ENCODE peak calls at places on chromosomes 5 and 9, in six cellular contexts. P is thyroid gland; L is endothelial cell of umbilical vein; F is OCI-LY7; A is CD4-positive, CD25-positive, alpha-beta regulatory T cell; C is heart left ventricle. V is an unnamed sample.

GRCh38 chr9:77599492-77599891 is 48.6 kb downstream of the GNA14 start:
- DNase-seq in P (no peak), L (no peak), F (no peak), A (no peak), C (no peak), V (no peak)

GRCh38 chr5:143228597-143229293 is 174.7 kb downstream of the NR3C1 start:
- DNase-seq in P (no peak), L (no peak), F (no peak), A (no peak), C (no peak), V (no peak)

GRCh38 chr5:81191726-81192125 is 41.4 kb upstream of the CKMT2 start:
- DNase-seq in P (no peak), L (no peak), F (no peak), A (no peak), C (no peak), V (no peak)

GRCh38 chr5:37836173-37837100 is 3.4 kb downstream of the GDNF start:
- DNase-seq in P (no peak), L (peak; percentile 16), F (no peak), A (no peak), C (no peak), V (no peak)

GRCh38 chr9:134601764-134602163 is 39.8 kb upstream of the COL5A1 start:
- DNase-seq in P (no peak), L (no peak), F (no peak), A (no peak), C (no peak), V (no peak)

GRCh38 chr5:134530375-134531077 is 5.1 kb downstream of the JADE2 start:
- DNase-seq in P (no peak), L (no peak), F (no peak), A (no peak), C (no peak), V (no peak)

GRCh38 chr5:53109436-53110127 is at the start of gene MOCS2:
- DNase-seq in P (peak; percentile 92), L (peak; percentile 94), F (peak; percentile 92), A (peak; percentile 91), C (peak; percentile 90), V (peak; percentile 78)

GRCh38 chr9:14348241-14349140 is 34.5 kb upstream of the NFIB start:
- DNase-seq in P (peak; percentile 54), L (peak; percentile 52), F (no peak), A (no peak), C (peak; percentile 32), V (no peak)

GRCh38 chr5:97923997-97924396 is 741.0 kb upstream of the RIOK2 start:
- DNase-seq in P (no peak), L (no peak), F (no peak), A (no peak), C (no peak), V (no peak)

GRCh38 chr9:84404095-84404686 is 63.6 kb upstream of the SLC28A3 start:
- DNase-seq in P (peak; percentile 34), L (peak; percentile 3), F (peak; percentile 13), A (no peak), C (no peak), V (no peak)

GRCh38 chr5:136135536-136135935 is 2.9 kb downstream of the SMAD5 start:
- DNase-seq in P (no peak), L (no peak), F (no peak), A (no peak), C (no peak), V (no peak)

GRCh38 chr9:128106181-128106939 is 21.2 kb downstream of the PTGES2 start:
- DNase-seq in P (no peak), L (no peak), F (no peak), A (no peak), C (peak; percentile 7), V (no peak)

GRCh38 chr5:141692919-141693848 is 11.2 kb upstream of the ARAP3 start:
- DNase-seq in P (no peak), L (no peak), F (no peak), A (peak; percentile 70), C (no peak), V (peak; percentile 55)

GRCh38 chr9:99485461-99485860 is 263.4 kb downstream of the SEC61B start:
- DNase-seq in P (peak; percentile 47), L (no peak), F (no peak), A (no peak), C (no peak), V (no peak)

GRCh38 chr9:133711428-133712220 is 26.5 kb downstream of the SARDH start:
- DNase-seq in P (no peak), L (no peak), F (no peak), A (no peak), C (no peak), V (no peak)

GRCh38 chr5:5313081-5313736 is 109.3 kb upstream of the ICE1 start:
- DNase-seq in P (no peak), L (no peak), F (no peak), A (no peak), C (no peak), V (no peak)

GRCh38 chr9:95107001-95107749 is 210.3 kb downstream of the FANCC start:
- DNase-seq in P (peak; percentile 86), L (peak; percentile 83), F (no peak), A (no peak), C (peak; percentile 62), V (no peak)

GRCh38 chr9:112029921-112030444 is 133.4 kb downstream of the UGCG start:
- DNase-seq in P (no peak), L (peak; percentile 86), F (no peak), A (peak; percentile 48), C (no peak), V (no peak)

GRCh38 chr5:134541736-134542376 is 16.4 kb downstream of the JADE2 start:
- DNase-seq in P (peak; percentile 69), L (peak; percentile 42), F (no peak), A (no peak), C (no peak), V (no peak)

GRCh38 chr5:179926657-179927056 is 19.0 kb upstream of the TBC1D9B start:
- DNase-seq in P (no peak), L (no peak), F (no peak), A (no peak), C (no peak), V (no peak)

GRCh38 chr9:105128908-105129307 is 115.5 kb upstream of the SLC44A1 start:
- DNase-seq in P (no peak), L (peak; percentile 59), F (no peak), A (no peak), C (no peak), V (no peak)

GRCh38 chr9:105193560-105193959 is 50.9 kb upstream of the SLC44A1 start:
- DNase-seq in P (no peak), L (no peak), F (no peak), A (no peak), C (no peak), V (no peak)

GRCh38 chr9:111301195-111301594 is 28.8 kb downstream of the OR2K2 start:
- DNase-seq in P (no peak), L (no peak), F (no peak), A (no peak), C (no peak), V (no peak)

GRCh38 chr5:88952344-88952743 is 69.4 kb upstream of the MEF2C start:
- DNase-seq in P (no peak), L (peak; percentile 7), F (peak; percentile 4), A (no peak), C (no peak), V (no peak)

GRCh38 chr5:180313677-180314076 is 21.8 kb upstream of the MAPK9 start:
- DNase-seq in P (no peak), L (peak; percentile 75), F (no peak), A (peak; percentile 58), C (peak; percentile 43), V (peak; percentile 78)

GRCh38 chr5:40106847-40107246 is 572.9 kb upstream of the PTGER4 start:
- DNase-seq in P (no peak), L (no peak), F (no peak), A (no peak), C (no peak), V (no peak)

GRCh38 chr9:94173632-94174031 is 85.5 kb upstream of the ZNF169 start:
- DNase-seq in P (no peak), L (no peak), F (no peak), A (no peak), C (no peak), V (no peak)

GRCh38 chr9:123586140-123586735 is 230.2 kb downstream of the CRB2 start:
- DNase-seq in P (peak; percentile 11), L (no peak), F (no peak), A (no peak), C (no peak), V (no peak)

GRCh38 chr9:105296889-105297288 is 52.4 kb downstream of the SLC44A1 start:
- DNase-seq in P (no peak), L (peak; percentile 83), F (no peak), A (no peak), C (no peak), V (no peak)

GRCh38 chr5:150143725-150144058 is 12.0 kb downstream of the PDGFRB start:
- DNase-seq in P (no peak), L (no peak), F (no peak), A (no peak), C (no peak), V (no peak)
- H3K4me1 ChIP-seq in P (peaks cover 33% of the 10 kb centered on the region), L (peaks cover 11% of the 10 kb centered on the region), F (no peaks in the 10 kb centered on the region), A (no peaks in the 10 kb centered on the region), C (peaks cover 30% of the 10 kb centered on the region), V (no peaks in the 10 kb centered on the region)

DNA sequence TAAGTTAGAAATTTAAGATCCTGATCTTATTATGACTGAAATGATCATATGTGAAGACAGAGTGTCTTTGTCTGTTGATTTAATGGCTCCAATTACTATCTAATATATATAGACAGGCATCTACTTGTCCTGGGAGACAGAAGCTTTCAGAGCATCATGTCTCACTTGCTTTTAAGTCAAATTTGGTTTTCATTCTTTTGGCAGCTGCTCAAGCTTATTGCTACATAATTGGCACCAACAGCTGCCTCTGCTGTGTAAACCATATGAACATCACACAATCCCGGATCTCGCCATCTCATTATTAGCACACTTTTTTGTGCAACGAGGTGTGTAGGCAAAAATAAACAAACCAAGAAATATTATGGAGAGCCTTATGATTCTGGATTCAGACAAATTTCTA is 1717.9 kb downstream of the EFNA5 start:
- DNase-seq in P (no peak), L (no peak), F (no peak), A (no peak), C (no peak), V (no peak)
- H3K4me3 ChIP-seq in P (no peak overlapping the region), L (no peak overlapping the region), F (no peak overlapping the region), A (no peak overlapping the region), C (no peak overlapping the region), V (no peak overlapping the region)

GRCh38 chr5:132265336-132266030 is 8.0 kb downstream of the PDLIM4 start:
- DNase-seq in P (peak; percentile 29), L (peak; percentile 98), F (no peak), A (no peak), C (peak; percentile 66), V (no peak)

GRCh38 chr5:132267166-132267739 is 9.8 kb downstream of the PDLIM4 start:
- DNase-seq in P (no peak), L (no peak), F (no peak), A (no peak), C (no peak), V (no peak)

GRCh38 chr5:132264546-132265335 is 7.2 kb downstream of the PDLIM4 start:
- DNase-seq in P (no peak), L (no peak), F (no peak), A (no peak), C (no peak), V (no peak)

GRCh38 chr5:132266836-132267160 is 9.3 kb downstream of the PDLIM4 start:
- DNase-seq in P (no peak), L (no peak), F (no peak), A (no peak), C (no peak), V (no peak)

GRCh38 chr5:132266031-132266835 is 8.7 kb downstream of the PDLIM4 start:
- DNase-seq in P (no peak), L (no peak), F (no peak), A (no peak), C (no peak), V (no peak)
- H3K27ac ChIP-seq in P (peak overlapping the region; percentile 48), L (peak overlapping the region; percentile 89), F (no peak overlapping the region), A (no peak overlapping the region), C (no peak overlapping the region), V (no peak overlapping the region)

GRCh38 chr5:124668353-124669299 is 77.8 kb downstream of the ZNF608 start:
- DNase-seq in P (no peak), L (no peak), F (no peak), A (no peak), C (no peak), V (no peak)
- H3K4me1 ChIP-seq in P (peaks cover 23% of the 10 kb centered on the region), L (no peaks in the 10 kb centered on the region), F (peaks cover 9% of the 10 kb centered on the region), A (no peaks in the 10 kb centered on the region), C (peaks cover 3% of the 10 kb centered on the region), V (no peaks in the 10 kb centered on the region)

V was measured in effector memory CD4-positive, alpha-beta T cell.